ENCODE peak calls at places on chromosomes 13 and 19, in ten cellular contexts. J is neural crest cell; S is transverse colon; Y is pancreas; K is MCF 10A; V is foreskin fibroblast; Q is CD4-positive, alpha-beta T cell; C is epithelial cell of esophagus; A is neural progenitor cell; G is brain microvascular endothelial cell. U is an unnamed sample.
A peak's percentile ranks its signal among the peaks of the same experiment; 100 is the strongest.

GRCh38 chr19:3321696-3322095 is 44.7 kb upstream of the NFIC start:
- DNase-seq in J (no peak), S (no peak), Y (no peak), K (no peak), V (no peak), Q (no peak), C (no peak), A (no peak), G (no peak), U (no peak)

GRCh38 chr13:21124853-21125252 is 51.5 kb downstream of the SKA3 start:
- DNase-seq in J (no peak), S (no peak), Y (peak; percentile 39), K (peak; percentile 25), V (peak; percentile 65), Q (no peak), C (peak; percentile 79), A (peak; percentile 63), G (peak; percentile 10), U (no peak)

GRCh38 chr13:112522578-112522977 is 65.4 kb downstream of the TUBGCP3 start:
- DNase-seq in J (no peak), S (no peak), Y (no peak), K (no peak), V (peak; percentile 76), Q (no peak), C (peak; percentile 10), A (no peak), G (no peak), U (no peak)

GRCh38 chr13:110485604-110486003 is 75.9 kb downstream of the RAB20 start:
- DNase-seq in J (no peak), S (no peak), Y (no peak), K (no peak), V (no peak), Q (no peak), C (no peak), A (peak; percentile 83), G (no peak), U (no peak)

GRCh38 chr19:57363734-57364181 is 407 bp downstream of the TRAPPC2B start:
- DNase-seq in J (no peak), S (no peak), Y (no peak), K (no peak), V (peak; percentile 24), Q (no peak), C (peak; percentile 9), A (no peak), G (peak; percentile 18), U (no peak)

GRCh38 chr13:24610956-24611355 is 69.3 kb upstream of the ATP12A start:
- DNase-seq in J (no peak), S (no peak), Y (no peak), K (no peak), V (no peak), Q (no peak), C (no peak), A (no peak), G (no peak), U (no peak)

GRCh38 chr13:33958964-33959363 is 141.0 kb downstream of the RFC3 start:
- DNase-seq in J (no peak), S (no peak), Y (no peak), K (no peak), V (no peak), Q (no peak), C (no peak), A (no peak), G (no peak), U (no peak)

GRCh38 chr13:40895715-40896184 is 106.3 kb downstream of the SLC25A15 start:
- DNase-seq in J (no peak), S (peak; percentile 41), Y (no peak), K (no peak), V (no peak), Q (no peak), C (no peak), A (no peak), G (no peak), U (no peak)

GRCh38 chr13:84744203-84744602 is 861.9 kb upstream of the SLITRK1 start:
- DNase-seq in J (no peak), S (no peak), Y (no peak), K (no peak), V (no peak), Q (no peak), C (no peak), A (no peak), G (no peak), U (no peak)

GRCh38 chr19:51664131-51664530 is 17.5 kb upstream of the SIGLEC14 start:
- DNase-seq in J (no peak), S (no peak), Y (no peak), K (no peak), V (no peak), Q (no peak), C (no peak), A (no peak), G (no peak), U (no peak)

GRCh38 chr19:51660975-51661600 is 14.5 kb upstream of the SIGLEC14 start:
- DNase-seq in J (peak; percentile 88), S (peak; percentile 56), Y (peak; percentile 60), K (peak; percentile 90), V (peak; percentile 91), Q (no peak), C (peak; percentile 81), A (peak; percentile 93), G (peak; percentile 77), U (peak; percentile 28)

GRCh38 chr19:51668167-51668566 is 21.5 kb upstream of the SIGLEC14 start:
- DNase-seq in J (no peak), S (no peak), Y (no peak), K (no peak), V (no peak), Q (no peak), C (no peak), A (no peak), G (no peak), U (no peak)

GRCh38 chr19:51663650-51664049 is 17.0 kb upstream of the SIGLEC14 start:
- DNase-seq in J (no peak), S (no peak), Y (no peak), K (no peak), V (no peak), Q (no peak), C (no peak), A (no peak), G (no peak), U (no peak)

DNA sequence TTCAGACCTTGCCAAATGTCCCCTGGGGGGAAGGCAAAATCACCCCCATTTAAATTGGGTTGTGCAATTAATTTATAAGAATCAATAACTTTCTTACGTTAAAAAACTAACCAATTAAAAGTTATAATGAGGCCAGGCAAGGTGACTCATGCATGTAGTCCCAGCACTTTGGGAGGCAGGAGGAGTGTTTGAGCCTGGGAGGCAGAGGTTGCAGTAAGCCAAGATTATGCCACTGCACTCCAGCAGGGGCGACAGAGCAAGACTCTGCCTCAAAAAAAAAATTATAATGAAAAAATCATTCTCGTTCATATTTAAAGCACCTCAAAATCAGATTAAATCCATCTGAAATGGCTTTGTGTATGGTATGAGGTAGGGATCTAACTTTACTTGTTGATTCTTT is 18.4 kb upstream of the SIGLEC14 start:
- DNase-seq in J (no peak), S (no peak), Y (no peak), K (peak; percentile 48), V (peak; percentile 19), Q (no peak), C (peak; percentile 11), A (no peak), G (peak; percentile 17), U (no peak)
- TF ChIP-seq CTCF in J (peak; percentile 15), S (no peak), Y (no peak), K (peak; percentile 29), V (peak; percentile 25), Q (no peak), C (peak; percentile 35), A (no peak), G (peak; percentile 59), U (no peak)

GRCh38 chr19:19566306-19566705 is 28.2 kb downstream of the CILP2 start:
- DNase-seq in J (no peak), S (no peak), Y (no peak), K (no peak), V (peak; percentile 56), Q (no peak), C (no peak), A (no peak), G (peak; percentile 63), U (no peak)
- TF ChIP-seq CTCF in J (no peak), S (no peak), Y (no peak), K (no peak), V (no peak), Q (no peak), C (no peak), A (no peak), G (no peak), U (no peak)

DNA sequence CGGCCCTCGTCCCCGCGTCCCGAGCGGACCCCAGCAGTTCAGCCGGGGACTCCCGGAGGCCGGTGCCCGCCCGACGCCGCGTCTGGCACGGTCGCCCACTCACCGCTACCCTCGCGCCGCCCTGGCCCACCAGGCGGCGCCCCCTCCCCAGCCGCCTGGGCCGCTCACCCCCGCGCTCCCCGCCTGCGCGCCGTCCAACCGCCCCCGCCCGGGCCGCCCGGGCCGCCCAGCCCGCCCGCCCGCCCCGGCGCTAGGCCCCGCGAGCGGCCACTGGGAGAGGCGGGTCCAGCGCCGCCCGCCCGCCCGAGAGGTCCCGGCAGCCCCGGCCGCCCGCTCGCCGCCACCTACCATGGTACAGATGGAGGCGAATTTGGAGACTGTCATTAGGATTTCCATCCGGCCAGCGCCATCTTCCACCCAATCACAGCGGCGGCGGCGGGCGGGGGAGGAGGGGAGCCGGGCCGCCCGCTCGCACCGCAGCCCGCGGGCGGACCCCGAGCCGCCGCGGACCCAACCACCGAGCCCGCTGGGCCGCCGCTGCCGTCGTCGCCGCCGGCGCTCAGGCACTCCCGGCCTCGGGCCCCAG is at the start of gene USP12:
- DNase-seq in J (peak; percentile 54), S (peak; percentile 32), Y (no peak), K (no peak), V (peak; percentile 71), Q (peak; percentile 15), C (no peak), A (no peak), G (no peak), U (no peak)
- TF ChIP-seq CTCF in J (peak; percentile 32), S (no peak), Y (no peak), K (no peak), V (no peak), Q (no peak), C (no peak), A (peak; percentile 38), G (peak; percentile 7), U (peak; percentile 16)

GRCh38 chr19:51690359-51691121 is 2.6 kb upstream of the SPACA6 start:
- DNase-seq in J (no peak), S (peak; percentile 59), Y (peak; percentile 77), K (peak; percentile 76), V (peak; percentile 86), Q (peak; percentile 44), C (peak; percentile 59), A (peak; percentile 87), G (peak; percentile 59), U (no peak)

GRCh38 chr19:51689751-51690358 is 3.3 kb upstream of the SPACA6 start:
- DNase-seq in J (peak; percentile 74), S (peak; percentile 28), Y (peak; percentile 61), K (no peak), V (peak; percentile 47), Q (no peak), C (peak; percentile 14), A (peak; percentile 77), G (peak; percentile 24), U (no peak)

GRCh38 chr19:51691122-51692064 is 1.7 kb upstream of the SPACA6 start:
- DNase-seq in J (no peak), S (no peak), Y (no peak), K (peak; percentile 49), V (peak; percentile 56), Q (no peak), C (peak; percentile 18), A (peak; percentile 30), G (no peak), U (no peak)

GRCh38 chr19:51687791-51688664 is 5.1 kb upstream of the SPACA6 start:
- DNase-seq in J (no peak), S (peak; percentile 48), Y (peak; percentile 57), K (peak; percentile 71), V (peak; percentile 82), Q (no peak), C (peak; percentile 42), A (peak; percentile 72), G (peak; percentile 48), U (no peak)

GRCh38 chr19:51688665-51689571 is 4.2 kb upstream of the SPACA6 start:
- DNase-seq in J (peak; percentile 55), S (peak; percentile 82), Y (peak; percentile 93), K (peak; percentile 95), V (peak; percentile 98), Q (no peak), C (peak; percentile 95), A (peak; percentile 91), G (peak; percentile 88), U (no peak)
- TF ChIP-seq CTCF in J (no peak), S (no peak), Y (no peak), K (no peak), V (no peak), Q (no peak), C (no peak), A (no peak), G (peak; percentile 3), U (no peak)

U was measured in D721Med.